ENCODE peak calls at places on chromosomes 6 and 20, in five cellular contexts. One of them, this sample, is unnamed.

GRCh38 chr6:40295251-40295949 is 291.8 kb downstream of the LRFN2 start:
- DNase-seq in HepG2: no peak
- DNase-seq in K562: no peak
- DNase-seq in GM12878: no peak
- DNase-seq in A549: no peak
- DNase-seq in this sample: no peak

GRCh38 chr6:70547313-70547712 is 19.4 kb upstream of the SDHAF4 start:
- DNase-seq in HepG2: no peak
- DNase-seq in K562: no peak
- DNase-seq in GM12878: no peak
- DNase-seq in A549: no peak
- DNase-seq in this sample: no peak

GRCh38 chr6:20463396-20463795 is 61.7 kb downstream of the E2F3 start:
- DNase-seq in HepG2: no peak
- DNase-seq in K562: no peak
- DNase-seq in GM12878: peak
- DNase-seq in A549: no peak
- DNase-seq in this sample: no peak

GRCh38 chr6:37047933-37048850 is 42.7 kb downstream of the FGD2 start:
- DNase-seq in HepG2: no peak
- DNase-seq in K562: peak
- DNase-seq in GM12878: no peak
- DNase-seq in A549: no peak
- DNase-seq in this sample: no peak

GRCh38 chr20:58870293-58871014 is 17.9 kb downstream of the GNAS start:
- DNase-seq in HepG2: peak
- DNase-seq in K562: peak
- DNase-seq in GM12878: no peak
- DNase-seq in A549: peak
- DNase-seq in this sample: peak

GRCh38 chr20:52217689-52218395 is 26.3 kb upstream of the ZFP64 start:
- DNase-seq in HepG2: no peak
- DNase-seq in K562: no peak
- DNase-seq in GM12878: no peak
- DNase-seq in A549: no peak
- DNase-seq in this sample: no peak

GRCh38 chr6:47056832-47057231 is 14.7 kb upstream of the ADGRF1 start:
- DNase-seq in HepG2: no peak
- DNase-seq in K562: no peak
- DNase-seq in GM12878: no peak
- DNase-seq in A549: no peak
- DNase-seq in this sample: no peak

GRCh38 chr20:44166477-44166876 is 20.5 kb downstream of the JPH2 start:
- DNase-seq in HepG2: no peak
- DNase-seq in K562: no peak
- DNase-seq in GM12878: no peak
- DNase-seq in A549: peak
- DNase-seq in this sample: no peak

GRCh38 chr6:46997646-46998045 is 44.5 kb downstream of the ADGRF1 start:
- DNase-seq in HepG2: no peak
- DNase-seq in K562: no peak
- DNase-seq in GM12878: no peak
- DNase-seq in A549: no peak
- DNase-seq in this sample: no peak

GRCh38 chr20:64154590-64155257 is 9.5 kb upstream of the MYT1 start:
- DNase-seq in HepG2: no peak
- DNase-seq in K562: no peak
- DNase-seq in GM12878: no peak
- DNase-seq in A549: no peak
- DNase-seq in this sample: no peak

GRCh38 chr20:11919046-11919445 is 1.4 kb downstream of the BTBD3 start:
- DNase-seq in HepG2: no peak
- DNase-seq in K562: no peak
- DNase-seq in GM12878: no peak
- DNase-seq in A549: no peak
- DNase-seq in this sample: no peak

GRCh38 chr20:59403261-59403961 is 103.0 kb downstream of the EDN3 start:
- DNase-seq in HepG2: no peak
- DNase-seq in K562: peak
- DNase-seq in GM12878: no peak
- DNase-seq in A549: peak
- DNase-seq in this sample: peak

GRCh38 chr6:53673138-53673801 is 7.7 kb upstream of the KLHL31 start:
- DNase-seq in HepG2: peak
- DNase-seq in K562: no peak
- DNase-seq in GM12878: no peak
- DNase-seq in A549: peak
- DNase-seq in this sample: no peak

DNA sequence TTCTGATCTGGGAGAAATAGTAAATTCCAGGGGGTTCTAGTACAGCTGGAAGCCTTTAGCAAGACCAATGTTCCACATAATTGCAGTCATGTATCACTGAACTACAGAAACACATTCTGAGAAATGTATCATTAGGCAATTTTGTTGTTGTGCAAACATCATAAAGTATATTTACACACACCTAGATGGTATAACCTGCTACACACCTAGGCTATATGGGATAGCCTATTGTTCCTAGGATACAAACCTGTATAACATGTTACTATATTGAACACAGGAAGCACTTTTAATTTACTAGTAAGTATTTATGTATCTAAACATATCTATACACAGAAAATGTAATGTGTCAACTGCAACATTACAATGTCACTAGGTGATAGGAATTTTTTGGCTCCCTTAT is 525.9 kb upstream of the NRSN1 start:
- DNase-seq in HepG2: no peak
- DNase-seq in K562: no peak
- DNase-seq in GM12878: no peak
- DNase-seq in A549: no peak
- DNase-seq in this sample: no peak
- TF ChIP-seq USF2 in HepG2: no peak
- TF ChIP-seq USF2 in K562: no peak
- TF ChIP-seq USF2 in GM12878: no peak
- TF ChIP-seq USF2 in A549: no peak
- TF ChIP-seq USF2 in this sample: no peak

GRCh38 chr6:87243812-87244211 is 78.6 kb upstream of the SMIM8 start:
- DNase-seq in HepG2: no peak
- DNase-seq in K562: no peak
- DNase-seq in GM12878: no peak
- DNase-seq in A549: no peak
- DNase-seq in this sample: no peak
- TF ChIP-seq ESRRA in HepG2: no peak
- TF ChIP-seq ESRRA in K562: no peak
- TF ChIP-seq ESRRA in GM12878: no peak
- TF ChIP-seq ESRRA in A549: no peak
- TF ChIP-seq ESRRA in this sample: no peak

DNA sequence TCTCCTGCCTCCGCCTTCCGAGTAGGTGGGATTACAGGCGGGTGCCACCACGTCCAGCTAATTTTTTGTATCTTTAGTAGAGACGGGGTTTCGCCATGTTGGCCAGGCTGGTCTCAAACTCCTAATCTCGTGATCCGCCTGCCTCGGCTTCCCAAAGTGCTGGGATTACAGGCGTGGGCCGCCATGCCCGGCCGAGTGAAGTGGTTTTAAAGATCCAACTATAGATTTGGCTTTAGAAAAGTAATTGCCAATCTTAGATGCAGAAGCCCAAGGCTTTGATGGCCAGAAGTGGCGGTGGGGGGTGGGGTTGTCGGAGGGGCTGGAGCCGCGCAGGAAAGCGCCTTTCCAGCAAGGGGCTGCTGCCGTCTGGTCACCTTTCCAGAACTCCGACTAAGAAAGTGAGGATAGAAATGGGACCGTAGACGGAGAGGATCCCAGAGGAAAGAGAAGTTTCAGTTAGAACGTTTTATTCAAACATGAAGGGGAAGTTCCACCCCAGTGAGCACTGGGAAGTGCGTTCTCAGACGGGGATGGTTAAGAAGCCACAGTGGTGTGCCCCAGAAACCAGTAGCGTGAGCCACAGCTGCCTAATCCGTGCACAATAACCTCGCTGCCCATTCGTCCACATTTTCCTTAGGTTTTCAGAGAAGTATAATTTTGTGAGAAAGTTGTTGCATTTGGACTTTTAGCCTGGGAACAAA is 69.7 kb downstream of the DLL1 start:
- DNase-seq in HepG2: no peak
- DNase-seq in K562: no peak
- DNase-seq in GM12878: no peak
- DNase-seq in A549: peak
- DNase-seq in this sample: no peak
- TF ChIP-seq USF2 in HepG2: no peak
- TF ChIP-seq USF2 in K562: no peak
- TF ChIP-seq USF2 in GM12878: no peak
- TF ChIP-seq USF2 in A549: no peak
- TF ChIP-seq USF2 in this sample: no peak

DNA sequence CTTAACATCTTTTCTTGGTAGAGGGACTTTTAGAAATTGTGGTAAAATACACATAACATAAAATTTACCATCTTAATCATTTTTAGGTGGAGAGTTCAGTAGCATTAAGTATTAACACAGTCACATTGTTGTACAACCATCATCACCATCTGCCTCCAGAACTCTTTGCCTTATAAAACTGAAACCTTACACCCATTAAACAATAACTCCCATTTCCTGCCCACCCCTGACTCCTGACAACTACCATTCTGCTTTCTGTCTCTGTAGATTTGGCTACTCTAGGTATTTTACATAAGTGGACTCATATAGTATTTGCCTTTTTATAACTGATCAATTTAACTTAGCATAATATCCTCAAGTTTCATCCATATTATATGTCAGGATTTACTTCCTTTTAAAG is 88.7 kb downstream of the ZHX3 start:
- DNase-seq in HepG2: no peak
- DNase-seq in K562: no peak
- DNase-seq in GM12878: no peak
- DNase-seq in A549: no peak
- DNase-seq in this sample: no peak
- TF ChIP-seq ESRRA in HepG2: no peak
- TF ChIP-seq ESRRA in K562: no peak
- TF ChIP-seq ESRRA in GM12878: no peak
- TF ChIP-seq ESRRA in A549: no peak
- TF ChIP-seq ESRRA in this sample: no peak

DNA sequence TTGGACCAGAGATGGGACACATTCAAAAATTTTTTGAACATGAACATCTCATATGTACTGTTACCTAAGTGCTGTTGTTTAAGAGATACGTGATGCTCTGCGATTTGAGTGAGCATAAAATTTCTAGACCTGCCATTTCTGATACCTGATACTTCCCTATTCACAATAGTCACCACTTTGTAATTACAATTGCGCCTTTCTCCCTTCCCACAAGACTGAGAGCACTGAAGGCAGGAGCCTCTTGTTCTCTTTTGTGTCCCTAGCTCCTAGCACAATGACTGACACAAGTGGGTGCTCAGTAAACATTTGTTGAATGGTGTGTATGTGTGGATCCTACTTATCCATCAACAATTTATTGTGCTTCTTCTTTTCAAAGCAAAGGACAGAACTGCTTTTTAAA is 92.8 kb upstream of the TMEM30A start:
- DNase-seq in HepG2: no peak
- DNase-seq in K562: no peak
- DNase-seq in GM12878: no peak
- DNase-seq in A549: no peak
- DNase-seq in this sample: no peak
- TF ChIP-seq USF2 in HepG2: no peak
- TF ChIP-seq USF2 in K562: no peak
- TF ChIP-seq USF2 in GM12878: no peak
- TF ChIP-seq USF2 in A549: no peak
- TF ChIP-seq USF2 in this sample: no peak

GRCh38 chr6:159077123-159077522 is 32.3 kb upstream of the TAGAP start:
- DNase-seq in HepG2: no peak
- DNase-seq in K562: no peak
- DNase-seq in GM12878: no peak
- DNase-seq in A549: no peak
- DNase-seq in this sample: no peak
- TF ChIP-seq ESRRA in HepG2: no peak
- TF ChIP-seq ESRRA in K562: no peak
- TF ChIP-seq ESRRA in GM12878: no peak
- TF ChIP-seq ESRRA in A549: no peak
- TF ChIP-seq ESRRA in this sample: no peak

GRCh38 chr6:161347988-161348627 is 74.2 kb upstream of the AGPAT4 start:
- DNase-seq in HepG2: no peak
- DNase-seq in K562: no peak
- DNase-seq in GM12878: no peak
- DNase-seq in A549: no peak
- DNase-seq in this sample: no peak

GRCh38 chr6:161342039-161342438 is 68.2 kb upstream of the AGPAT4 start:
- DNase-seq in HepG2: peak
- DNase-seq in K562: no peak
- DNase-seq in GM12878: no peak
- DNase-seq in A549: no peak
- DNase-seq in this sample: no peak

GRCh38 chr6:161341638-161342037 is 67.8 kb upstream of the AGPAT4 start:
- DNase-seq in HepG2: no peak
- DNase-seq in K562: no peak
- DNase-seq in GM12878: no peak
- DNase-seq in A549: no peak
- DNase-seq in this sample: no peak

GRCh38 chr6:161346717-161347504 is 73.0 kb upstream of the AGPAT4 start:
- DNase-seq in HepG2: no peak
- DNase-seq in K562: no peak
- DNase-seq in GM12878: no peak
- DNase-seq in A549: no peak
- DNase-seq in this sample: no peak

DNA sequence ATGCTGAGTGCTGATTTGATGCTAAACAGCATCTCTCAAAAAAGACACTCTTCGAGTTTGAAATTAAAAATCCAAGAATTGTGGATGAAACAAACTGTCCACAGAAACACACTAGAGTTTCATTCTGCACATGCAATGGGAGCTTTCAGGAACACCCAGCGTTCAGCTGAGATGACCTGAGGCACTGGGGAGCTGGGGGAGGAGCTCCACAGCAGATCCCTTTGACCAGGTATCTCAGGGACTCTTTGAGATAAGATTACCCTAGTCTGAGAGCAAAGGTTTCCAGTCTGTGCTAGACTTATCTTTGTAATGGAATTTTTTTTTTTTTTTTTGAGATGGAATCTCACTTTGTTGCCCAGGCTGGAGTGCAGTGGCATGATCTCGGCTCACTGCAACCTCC is 70.8 kb upstream of the AGPAT4 start:
- DNase-seq in HepG2: no peak
- DNase-seq in K562: no peak
- DNase-seq in GM12878: no peak
- DNase-seq in A549: no peak
- DNase-seq in this sample: no peak
- TF ChIP-seq USF2 in HepG2: no peak
- TF ChIP-seq USF2 in K562: no peak
- TF ChIP-seq USF2 in GM12878: no peak
- TF ChIP-seq USF2 in A549: no peak
- TF ChIP-seq USF2 in this sample: no peak